ENCODE peak calls at places on chromosomes 16 and 17, in four cellular contexts. R is HCT116, G is K562, E is HepG2. A is an unnamed sample.
A peak's percentile ranks its signal among the peaks of the same experiment; 100 is the strongest.

GRCh38 chr17:38918129-38918913 is 7.1 kb upstream of the LASP1NB start:
- DNase-seq in G (no peak), E (no peak), R (no peak), A (no peak)

GRCh38 chr16:13032911-13033310 is 131.5 kb downstream of the SHISA9 start:
- DNase-seq in G (no peak), E (no peak), R (no peak), A (no peak)

GRCh38 chr16:84618428-84619102 is 687 bp upstream of the COTL1 start:
- DNase-seq in G (peak; percentile 80), R (peak; percentile 99), E (peak; percentile 65), A (peak; percentile 82)

GRCh38 chr16:2852731-2853507 is 5.1 kb downstream of the PRSS22 start:
- DNase-seq in E (no peak), G (peak; percentile 57), R (no peak), A (no peak)

GRCh38 chr16:50709061-50709695 is 15.8 kb downstream of the NOD2 start:
- DNase-seq in R (no peak), G (no peak), E (no peak), A (no peak)

GRCh38 chr17:35765731-35766488 is 5.2 kb downstream of the C17orf50 start:
- DNase-seq in R (no peak), G (no peak), E (no peak), A (no peak)

GRCh38 chr17:39208893-39209292 is 8.8 kb downstream of the RPL19 start:
- DNase-seq in R (no peak), E (no peak), G (no peak), A (no peak)

GRCh38 chr17:78210111-78210510 is 3.9 kb upstream of the BIRC5 start:
- DNase-seq in G (no peak), E (no peak), R (no peak), A (no peak)

GRCh38 chr17:67293251-67294203 is 48.5 kb upstream of the HELZ start:
- DNase-seq in E (peak; percentile 72), G (peak; percentile 76), R (peak; percentile 69), A (peak; percentile 18)

GRCh38 chr16:2964416-2965223 is 545 bp downstream of the KREMEN2 start:
- DNase-seq in E (peak; percentile 74), G (peak; percentile 96), R (peak; percentile 76), A (no peak)

GRCh38 chr16:22670551-22670970 is 143.4 kb upstream of the HS3ST2 start:
- DNase-seq in G (peak; percentile 97), R (peak; percentile 65), E (peak; percentile 50), A (no peak)

GRCh38 chr17:17077861-17078732 is 35.8 kb downstream of the MPRIP start:
- DNase-seq in E (peak; percentile 73), R (no peak), G (no peak), A (no peak)

GRCh38 chr17:57294075-57294474 is 37.8 kb downstream of the MSI2 start:
- DNase-seq in G (no peak), R (no peak), E (no peak), A (no peak)

GRCh38 chr17:63395075-63395815 is 50.9 kb downstream of the CYB561 start:
- DNase-seq in R (no peak), G (no peak), E (no peak), A (no peak)

GRCh38 chr17:63402808-63403207 is 43.3 kb downstream of the CYB561 start:
- DNase-seq in R (no peak), G (no peak), E (no peak), A (no peak)

GRCh38 chr17:63399316-63399715 is 46.8 kb downstream of the CYB561 start:
- DNase-seq in E (no peak), G (no peak), R (no peak), A (no peak)

GRCh38 chr17:63399856-63400255 is 46.2 kb downstream of the CYB561 start:
- DNase-seq in R (no peak), E (no peak), G (no peak), A (no peak)

DNA sequence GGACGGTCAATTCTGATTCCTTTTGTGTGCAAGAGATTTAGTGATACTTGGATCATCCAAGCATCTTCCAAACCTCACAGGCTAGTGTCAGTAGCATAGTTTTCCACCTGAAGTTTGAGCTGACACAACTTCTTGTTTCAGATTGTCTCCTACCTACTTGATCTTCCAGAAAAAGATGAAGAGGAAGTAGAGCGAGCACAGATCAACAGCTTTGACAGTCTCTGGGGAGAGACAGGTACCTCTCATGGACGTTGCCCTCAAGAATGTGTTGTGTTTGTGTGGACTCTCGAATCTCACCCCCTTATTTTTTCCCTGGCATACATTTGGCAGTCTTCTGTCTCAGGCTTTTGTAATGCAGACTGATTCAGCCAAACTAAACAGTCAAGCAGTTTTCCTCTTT is 47.4 kb downstream of the CYB561 start:
- DNase-seq in E (no peak), R (no peak), G (no peak), A (no peak)
- TF ChIP-seq POLR2AphosphoS5 in E (no peak), R (no peak), G (no peak), A (no peak)

GRCh38 chr16:68332411-68333121 is 21.7 kb downstream of the PRMT7 start:
- DNase-seq in R (no peak), E (peak; percentile 88), G (no peak), A (no peak)
- TF ChIP-seq REST in R (no peak), E (no peak), G (no peak), A (no peak)

DNA sequence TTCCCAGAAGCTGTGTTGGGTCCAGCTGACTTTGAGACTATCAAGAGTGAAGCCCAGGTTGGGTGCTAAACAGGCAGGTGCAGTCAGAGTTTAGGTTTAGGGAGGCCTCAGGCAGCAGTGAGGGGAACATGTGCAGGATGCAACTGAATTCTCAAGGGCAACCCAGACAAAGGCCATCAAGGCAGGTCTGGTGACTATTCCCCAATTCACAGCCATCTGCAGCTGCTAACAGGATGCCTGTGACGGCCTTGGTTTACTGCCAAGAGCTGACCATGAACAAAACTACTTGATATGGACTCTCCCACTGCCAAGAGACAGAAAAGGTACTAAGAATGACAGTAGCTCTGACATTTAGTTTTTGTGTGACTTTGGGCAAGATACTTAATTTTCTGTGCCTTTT is 45.2 kb upstream of the BCAR1 start:
- DNase-seq in G (no peak), R (no peak), E (no peak), A (no peak)
- TF ChIP-seq TCF7L2 in G (no peak), R (no peak), E (no peak), A (no peak)

DNA sequence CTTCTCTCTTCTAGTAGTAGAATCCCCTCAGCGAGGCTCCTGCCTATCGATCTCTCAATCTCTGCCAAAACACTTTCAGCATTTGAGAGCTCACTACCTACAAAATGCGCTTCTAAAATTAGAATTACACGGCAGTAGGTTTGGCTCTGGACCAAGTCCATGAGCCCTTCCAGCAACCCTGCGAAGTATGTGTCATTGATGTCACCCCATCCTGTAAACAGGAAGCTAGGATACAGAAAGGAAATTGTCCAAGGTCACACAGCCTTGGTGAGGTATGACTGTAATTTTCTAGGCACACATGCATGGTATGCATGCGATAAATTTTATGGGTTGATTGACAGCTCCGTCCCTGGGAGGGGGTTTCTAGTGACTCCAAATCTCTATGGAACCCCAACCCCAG is 330.3 kb upstream of the CDH5 start:
- DNase-seq in E (peak; percentile 21), R (no peak), G (no peak), A (no peak)
- TF ChIP-seq POLR2AphosphoS5 in E (no peak), R (no peak), G (no peak), A (no peak)

DNA sequence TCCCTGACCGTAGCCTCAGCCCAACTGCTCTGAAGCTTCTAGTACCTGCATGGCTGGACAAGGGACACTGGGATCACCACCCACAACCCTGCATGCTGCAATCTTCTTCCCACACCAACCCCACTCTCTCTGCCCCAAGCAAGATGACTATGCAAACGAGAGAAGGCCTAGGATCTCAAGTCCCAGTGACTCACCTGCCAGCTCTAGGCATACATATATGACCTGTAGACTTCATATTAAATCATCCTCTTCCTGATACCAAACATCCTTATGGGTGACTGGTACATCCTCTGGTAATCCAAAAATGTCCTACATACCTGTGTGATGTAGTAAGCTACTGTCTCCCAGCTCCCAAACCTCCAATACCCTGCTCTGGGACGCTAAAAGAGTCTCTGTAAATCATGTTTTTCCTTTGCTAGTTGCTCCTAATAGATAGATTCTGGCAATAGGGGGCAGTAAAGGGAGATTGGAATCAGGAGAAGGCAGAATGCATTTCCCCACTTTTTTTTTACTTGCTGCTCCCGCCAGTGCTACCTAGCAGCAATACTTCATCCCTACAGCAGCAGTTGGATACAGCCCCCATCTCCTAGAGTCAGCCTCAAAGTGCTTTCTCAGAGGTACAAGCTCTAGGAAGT is 43.4 kb upstream of the SOX9 start:
- DNase-seq in G (no peak), E (no peak), R (peak; percentile 8), A (no peak)
- TF ChIP-seq REST in G (no peak), E (no peak), R (no peak), A (no peak)

DNA sequence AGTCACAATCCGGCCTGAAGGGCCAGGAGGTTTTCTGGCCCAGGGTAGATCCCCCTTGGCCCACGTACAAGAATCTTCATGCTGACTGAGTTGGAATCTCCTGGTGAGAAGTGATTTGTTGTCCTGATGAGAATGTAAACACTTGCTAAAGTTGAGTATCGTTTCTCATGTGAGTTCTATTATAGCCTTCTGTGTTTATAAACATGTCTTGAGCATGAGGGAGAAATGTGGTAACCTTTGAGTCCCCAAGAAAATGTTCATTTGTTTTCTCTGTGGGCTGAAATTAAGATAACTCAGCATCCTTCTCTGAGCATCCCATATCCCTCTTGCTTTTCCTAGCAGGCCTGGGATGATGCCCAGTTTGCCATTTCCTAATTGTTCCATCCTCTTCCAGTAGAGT is 204.8 kb downstream of the FTO start:
- DNase-seq in R (no peak), E (no peak), G (no peak), A (no peak)
- TF ChIP-seq TCF7L2 in R (no peak), E (no peak), G (no peak), A (no peak)

DNA sequence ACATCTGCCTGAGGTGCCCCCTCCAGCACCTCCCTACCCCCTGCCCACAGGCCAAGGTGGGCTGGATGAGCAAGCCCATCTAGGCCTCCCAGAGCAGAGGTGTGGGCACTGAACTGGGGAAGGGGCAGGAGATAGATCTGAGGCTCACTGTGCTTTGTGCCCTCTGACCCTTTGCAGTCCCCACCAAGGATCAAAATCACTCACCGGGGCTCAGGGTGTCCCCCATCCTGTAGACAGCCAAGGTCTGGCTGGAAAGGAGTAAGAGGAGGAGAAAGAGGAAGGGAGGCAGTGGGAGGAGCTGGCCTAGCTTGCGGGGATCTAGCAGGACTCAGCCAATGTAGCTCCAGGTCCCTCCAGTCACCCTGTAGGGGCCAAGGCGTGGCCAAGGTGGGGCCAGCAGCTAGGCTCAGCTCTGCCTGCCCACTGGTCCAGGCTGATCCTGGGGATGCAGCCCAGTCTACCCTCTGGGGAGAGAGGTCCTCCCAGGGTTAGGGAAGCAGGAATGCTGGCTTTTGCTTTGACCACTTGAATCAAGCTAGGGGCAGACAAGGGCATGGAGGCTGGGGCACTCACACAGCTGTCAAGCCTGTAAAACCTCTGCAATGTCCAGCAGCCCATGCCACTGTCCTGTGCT is 1.8 kb downstream of the SLC12A4 start:
- DNase-seq in E (peak; percentile 65), R (peak; percentile 24), G (peak; percentile 58), A (no peak)
- TF ChIP-seq POLR2AphosphoS5 in E (peak; percentile 40), R (no peak), G (no peak), A (no peak)

A was measured in Panc1.